ENCODE peak calls at places on chromosomes 2 and 18, in five cellular contexts. One of them, this sample, is unnamed.

GRCh38 chr2:215660687-215661086 is 224.8 kb upstream of the FN1 start:
- DNase-seq in NCI-H1436: no peak
- DNase-seq in HTR-8/SVneo: no peak
- DNase-seq in RKO: no peak
- DNase-seq in cardiac muscle cell: no peak
- DNase-seq in this sample: peak

GRCh38 chr2:236359426-236359825 is 95.2 kb upstream of the ASB18 start:
- DNase-seq in NCI-H1436: no peak
- DNase-seq in RKO: no peak
- DNase-seq in cardiac muscle cell: no peak
- DNase-seq in HTR-8/SVneo: no peak
- DNase-seq in this sample: no peak

GRCh38 chr2:210584834-210585233 is 28.4 kb downstream of the CPS1 start:
- DNase-seq in cardiac muscle cell: no peak
- DNase-seq in RKO: peak
- DNase-seq in HTR-8/SVneo: no peak
- DNase-seq in NCI-H1436: no peak
- DNase-seq in this sample: no peak

GRCh38 chr2:222982010-222982908 is 69.7 kb upstream of the KCNE4 start:
- DNase-seq in RKO: peak
- DNase-seq in HTR-8/SVneo: peak
- DNase-seq in cardiac muscle cell: peak
- DNase-seq in NCI-H1436: peak
- DNase-seq in this sample: no peak

GRCh38 chr2:66602341-66602740 is 167.4 kb downstream of the MEIS1 start:
- DNase-seq in HTR-8/SVneo: no peak
- DNase-seq in cardiac muscle cell: no peak
- DNase-seq in RKO: no peak
- DNase-seq in NCI-H1436: no peak
- DNase-seq in this sample: no peak

GRCh38 chr2:240455719-240456606 is 20.5 kb downstream of the GPC1 start:
- DNase-seq in RKO: no peak
- DNase-seq in cardiac muscle cell: peak
- DNase-seq in HTR-8/SVneo: no peak
- DNase-seq in NCI-H1436: no peak
- DNase-seq in this sample: peak

GRCh38 chr18:58541789-58542425 is 87.0 kb downstream of the ALPK2 start:
- DNase-seq in HTR-8/SVneo: peak
- DNase-seq in cardiac muscle cell: no peak
- DNase-seq in RKO: peak
- DNase-seq in NCI-H1436: no peak
- DNase-seq in this sample: no peak

GRCh38 chr18:23596183-23596582 is 9.9 kb upstream of the NPC1 start:
- DNase-seq in NCI-H1436: no peak
- DNase-seq in cardiac muscle cell: no peak
- DNase-seq in RKO: no peak
- DNase-seq in HTR-8/SVneo: no peak
- DNase-seq in this sample: no peak

GRCh38 chr2:16223481-16224177 is 283.3 kb downstream of the MYCN start:
- DNase-seq in NCI-H1436: no peak
- DNase-seq in RKO: no peak
- DNase-seq in cardiac muscle cell: no peak
- DNase-seq in HTR-8/SVneo: no peak
- DNase-seq in this sample: no peak

GRCh38 chr18:24212939-24213338 is 74.1 kb downstream of the CABYR start:
- DNase-seq in RKO: peak
- DNase-seq in HTR-8/SVneo: peak
- DNase-seq in cardiac muscle cell: no peak
- DNase-seq in NCI-H1436: no peak
- DNase-seq in this sample: no peak

GRCh38 chr2:30394096-30394495 is 53.0 kb upstream of the LCLAT1 start:
- DNase-seq in RKO: no peak
- DNase-seq in NCI-H1436: peak
- DNase-seq in HTR-8/SVneo: no peak
- DNase-seq in cardiac muscle cell: no peak
- DNase-seq in this sample: no peak

GRCh38 chr2:36530983-36531354 is 67.0 kb downstream of the FEZ2 start:
- DNase-seq in NCI-H1436: no peak
- DNase-seq in HTR-8/SVneo: no peak
- DNase-seq in RKO: no peak
- DNase-seq in cardiac muscle cell: no peak
- DNase-seq in this sample: no peak

GRCh38 chr2:43269706-43270105 is 43.3 kb upstream of the ZFP36L2 start:
- DNase-seq in cardiac muscle cell: peak
- DNase-seq in RKO: no peak
- DNase-seq in NCI-H1436: no peak
- DNase-seq in HTR-8/SVneo: no peak
- DNase-seq in this sample: peak

GRCh38 chr2:180540761-180541160 is 439.6 kb upstream of the UBE2E3 start:
- DNase-seq in RKO: no peak
- DNase-seq in NCI-H1436: no peak
- DNase-seq in cardiac muscle cell: no peak
- DNase-seq in HTR-8/SVneo: no peak
- DNase-seq in this sample: no peak

GRCh38 chr2:64104944-64105343 is 39.3 kb downstream of the PELI1 start:
- DNase-seq in cardiac muscle cell: no peak
- DNase-seq in HTR-8/SVneo: no peak
- DNase-seq in NCI-H1436: no peak
- DNase-seq in RKO: no peak
- DNase-seq in this sample: no peak

GRCh38 chr18:48010264-48010663 is 79.8 kb upstream of the SMAD2 start:
- DNase-seq in NCI-H1436: no peak
- DNase-seq in cardiac muscle cell: no peak
- DNase-seq in RKO: no peak
- DNase-seq in HTR-8/SVneo: no peak
- DNase-seq in this sample: no peak

GRCh38 chr2:170696948-170697347 is 18.2 kb upstream of the SP5 start:
- DNase-seq in cardiac muscle cell: no peak
- DNase-seq in HTR-8/SVneo: no peak
- DNase-seq in NCI-H1436: no peak
- DNase-seq in RKO: no peak
- DNase-seq in this sample: no peak